ENCODE peak calls at places on chromosomes 4 and X, in four cellular contexts. One of them, this sample, is unnamed.

GRCh38 chr4:2259541-2260267 is 2.2 kb downstream of the MXD4 start:
- DNase-seq in dorsolateral prefrontal cortex: peak
- DNase-seq in germinal center: no peak
- DNase-seq in ELR: no peak
- DNase-seq in this sample: no peak

GRCh38 chrX:29468911-29469494 is 746.4 kb upstream of the MAGEB2 start:
- DNase-seq in germinal center: no peak
- DNase-seq in ELR: no peak
- DNase-seq in dorsolateral prefrontal cortex: no peak
- DNase-seq in this sample: no peak

GRCh38 chrX:31117195-31117594 is 45.4 kb upstream of the FTHL17 start:
- DNase-seq in ELR: no peak
- DNase-seq in dorsolateral prefrontal cortex: no peak
- DNase-seq in germinal center: no peak
- DNase-seq in this sample: no peak

GRCh38 chr4:185211641-185212040 is 2.2 kb downstream of the SNX25 start:
- DNase-seq in dorsolateral prefrontal cortex: no peak
- DNase-seq in germinal center: no peak
- DNase-seq in ELR: no peak
- DNase-seq in this sample: no peak

GRCh38 chr4:111400736-111401135 is 744.5 kb upstream of the FAM241A start:
- DNase-seq in ELR: peak
- DNase-seq in germinal center: no peak
- DNase-seq in dorsolateral prefrontal cortex: no peak
- DNase-seq in this sample: no peak

GRCh38 chr4:158376441-158376840 is 145.2 kb upstream of the RXFP1 start:
- DNase-seq in germinal center: no peak
- DNase-seq in ELR: no peak
- DNase-seq in dorsolateral prefrontal cortex: no peak
- DNase-seq in this sample: no peak

GRCh38 chrX:78517124-78517523 is 142.0 kb downstream of the RTL3 start:
- DNase-seq in dorsolateral prefrontal cortex: no peak
- DNase-seq in germinal center: no peak
- DNase-seq in ELR: no peak
- DNase-seq in this sample: no peak

GRCh38 chr4:81260443-81261102 is 45.6 kb upstream of the PRKG2 start:
- DNase-seq in germinal center: peak
- DNase-seq in ELR: no peak
- DNase-seq in dorsolateral prefrontal cortex: no peak
- DNase-seq in this sample: peak

GRCh38 chr4:148954011-148954749 is 512.0 kb upstream of the NR3C2 start:
- DNase-seq in ELR: no peak
- DNase-seq in germinal center: no peak
- DNase-seq in dorsolateral prefrontal cortex: no peak
- DNase-seq in this sample: no peak

GRCh38 chrX:106903291-106903820 is at the start of gene RIPPLY1:
- DNase-seq in dorsolateral prefrontal cortex: no peak
- DNase-seq in germinal center: no peak
- DNase-seq in ELR: no peak
- DNase-seq in this sample: no peak